ENCODE peak calls at places on chromosomes 7 and 10, in ten cellular contexts. U, P, V, L, M, J, I, D, O and S are unnamed samples.
A peak's percentile ranks its signal among the peaks of the same experiment; 100 is the strongest.

GRCh38 chr7:42876182-42877068 is 35.4 kb downstream of the C7orf25 start:
- DNase-seq in O (peak; percentile 38), V (peak; percentile 60), P (no peak), U (peak; percentile 77), I (no peak), L (no peak), M (peak; percentile 69), D (no peak), J (no peak), S (peak; percentile 11)

GRCh38 chr7:87574630-87575029 is 26.1 kb downstream of the ABCB1 start:
- DNase-seq in U (peak; percentile 46), D (no peak), M (peak; percentile 73), V (peak; percentile 42), O (no peak), P (no peak), L (no peak), J (no peak), I (no peak), S (no peak)

GRCh38 chr7:128699196-128699712 is 27.2 kb downstream of the GARIN1A start:
- DNase-seq in O (no peak), U (no peak), P (no peak), L (no peak), V (no peak), D (no peak), I (no peak), J (no peak), M (no peak), S (no peak)

GRCh38 chr10:128147669-128148068 is 21.4 kb upstream of the MKI67 start:
- DNase-seq in P (no peak), I (no peak), M (peak; percentile 96), D (no peak), J (no peak), O (no peak), U (peak; percentile 84), L (no peak), V (peak; percentile 80), S (no peak)

GRCh38 chr10:29873941-29874340 is 185.4 kb downstream of the JCAD start:
- DNase-seq in I (no peak), D (no peak), V (no peak), O (no peak), M (no peak), P (no peak), L (no peak), J (no peak), U (peak; percentile 27), S (no peak)

GRCh38 chr7:29042893-29043292 is 84.8 kb upstream of the TRIL start:
- DNase-seq in I (no peak), V (no peak), P (no peak), M (no peak), J (no peak), D (no peak), U (no peak), L (no peak), O (no peak), S (no peak)

GRCh38 chr10:98848361-98848760 is 387.3 kb downstream of the HPSE2 start:
- DNase-seq in I (no peak), M (peak; percentile 1), L (no peak), P (no peak), U (no peak), V (no peak), O (no peak), J (no peak), D (no peak), S (no peak)

GRCh38 chr7:95335093-95335492 is 10.8 kb upstream of the PON1 start:
- DNase-seq in U (peak; percentile 87), M (peak; percentile 81), D (no peak), O (no peak), I (no peak), V (peak; percentile 81), P (no peak), J (no peak), L (no peak), S (no peak)

GRCh38 chr7:125775319-125775718 is 845.7 kb upstream of the POT1 start:
- DNase-seq in V (no peak), D (no peak), O (peak; percentile 44), P (peak; percentile 40), U (peak; percentile 2), L (no peak), J (no peak), I (no peak), M (no peak), S (peak; percentile 25)

GRCh38 chr10:114767589-114768393 is 53.8 kb upstream of the FHIP2A start:
- DNase-seq in O (peak; percentile 0), J (peak; percentile 67), M (no peak), U (no peak), I (peak; percentile 2), P (no peak), V (peak; percentile 25), D (no peak), L (no peak), S (no peak)

GRCh38 chr7:47580175-47580701 is 1.7 kb downstream of the TNS3 start:
- DNase-seq in I (no peak), U (peak; percentile 74), V (peak; percentile 66), P (no peak), O (no peak), M (no peak), L (no peak), J (no peak), D (no peak), S (peak; percentile 41)

GRCh38 chr7:122588621-122589020 is 110.3 kb downstream of the RNF133 start:
- DNase-seq in O (no peak), J (no peak), D (no peak), V (peak; percentile 0), M (peak; percentile 90), L (no peak), I (no peak), U (peak; percentile 13), P (no peak), S (no peak)

GRCh38 chr7:137789215-137789899 is 57.4 kb downstream of the DGKI start:
- DNase-seq in I (no peak), J (no peak), U (peak; percentile 21), D (no peak), M (no peak), L (no peak), V (no peak), O (no peak), P (no peak), S (no peak)

GRCh38 chr7:105228555-105228954 is 160.2 kb downstream of the SRPK2 start:
- DNase-seq in P (no peak), V (no peak), U (no peak), J (no peak), L (no peak), M (no peak), D (no peak), O (no peak), I (no peak), S (no peak)

GRCh38 chr7:33669251-33669670 is 236.1 kb upstream of the BMPER start:
- DNase-seq in O (peak; percentile 61), J (no peak), P (no peak), U (peak; percentile 56), V (peak; percentile 37), L (no peak), M (no peak), I (no peak), D (no peak), S (no peak)

GRCh38 chr7:74206589-74207120 is 3.2 kb upstream of the LAT2 start:
- DNase-seq in O (peak; percentile 84), J (peak; percentile 93), V (peak; percentile 78), M (peak; percentile 64), D (peak; percentile 87), I (peak; percentile 67), L (peak; percentile 97), U (peak; percentile 75), P (peak; percentile 59), S (peak; percentile 43)

GRCh38 chr7:143239822-143240221 is 18.0 kb downstream of the TAS2R40 start:
- DNase-seq in V (peak; percentile 31), L (no peak), I (no peak), U (peak; percentile 74), O (no peak), P (no peak), J (no peak), M (peak; percentile 77), D (no peak), S (no peak)

GRCh38 chr7:132239422-132239994 is 336.8 kb downstream of the PLXNA4 start:
- DNase-seq in V (no peak), U (no peak), L (no peak), J (no peak), I (no peak), P (no peak), O (peak; percentile 81), D (no peak), M (no peak), S (no peak)

GRCh38 chr10:25522946-25523608 is 348.3 kb downstream of the GPR158 start:
- DNase-seq in M (no peak), I (no peak), P (no peak), V (no peak), J (no peak), L (no peak), D (no peak), O (no peak), U (peak; percentile 56), S (no peak)

GRCh38 chr7:620052-620451 is 100.4 kb upstream of the PDGFA start:
- DNase-seq in D (no peak), P (no peak), J (no peak), L (no peak), V (peak; percentile 54), I (no peak), O (no peak), M (peak; percentile 77), U (peak; percentile 74), S (no peak)

GRCh38 chr7:110894111-110894510 is 196.8 kb upstream of the LRRN3 start:
- DNase-seq in L (no peak), J (no peak), I (no peak), M (no peak), U (no peak), P (no peak), D (no peak), O (no peak), V (no peak), S (no peak)

GRCh38 chr10:126904807-126905686 is at the start of gene DOCK1:
- DNase-seq in M (peak; percentile 60), I (no peak), V (peak; percentile 81), O (no peak), L (peak; percentile 92), U (peak; percentile 67), J (peak; percentile 81), P (no peak), D (peak; percentile 86), S (no peak)

GRCh38 chr10:110530131-110530831 is 32.6 kb downstream of the DUSP5 start:
- DNase-seq in U (peak; percentile 79), O (peak; percentile 5), V (peak; percentile 82), I (no peak), M (peak; percentile 73), J (peak; percentile 76), P (no peak), D (no peak), L (peak; percentile 86), S (no peak)

GRCh38 chr10:1182280-1183032 is 126.3 kb downstream of the WDR37 start:
- DNase-seq in U (no peak), O (no peak), P (no peak), L (no peak), J (no peak), M (no peak), I (no peak), V (no peak), D (peak; percentile 69), S (no peak)

GRCh38 chr10:77498210-77498609 is 139.4 kb downstream of the KCNMA1 start:
- DNase-seq in D (no peak), M (no peak), J (no peak), I (no peak), U (no peak), L (no peak), P (no peak), V (no peak), O (no peak), S (no peak)

GRCh38 chr7:106022193-106022821 is 59.2 kb downstream of the CDHR3 start:
- DNase-seq in P (no peak), U (peak; percentile 18), D (no peak), V (peak; percentile 18), I (peak; percentile 90), M (no peak), L (no peak), O (no peak), J (no peak), S (no peak)

GRCh38 chr7:135253851-135254815 is 20.5 kb downstream of the STRA8 start:
- DNase-seq in D (no peak), U (peak; percentile 67), I (no peak), O (peak; percentile 80), M (peak; percentile 79), V (peak; percentile 78), L (peak; percentile 91), J (peak; percentile 72), P (no peak), S (no peak)